ENCODE peak calls at places on chromosome 13, in four cellular contexts. One of them, this sample, is unnamed.

GRCh38 chr13:33761744-33762143 is 56.2 kb upstream of the RFC3 start:
- DNase-seq in WERI-Rb-1: no peak
- DNase-seq in CD8-positive, alpha-beta T cell: no peak
- DNase-seq in lung: no peak
- DNase-seq in this sample: peak

GRCh38 chr13:73683746-73684145 is 450.5 kb downstream of the KLF12 start:
- DNase-seq in WERI-Rb-1: no peak
- DNase-seq in CD8-positive, alpha-beta T cell: no peak
- DNase-seq in lung: no peak
- DNase-seq in this sample: no peak

GRCh38 chr13:110471833-110472162 is 89.7 kb downstream of the RAB20 start:
- DNase-seq in WERI-Rb-1: peak
- DNase-seq in CD8-positive, alpha-beta T cell: no peak
- DNase-seq in lung: peak
- DNase-seq in this sample: no peak

GRCh38 chr13:95296326-95296939 is 4.8 kb downstream of the ABCC4 start:
- DNase-seq in WERI-Rb-1: peak
- DNase-seq in CD8-positive, alpha-beta T cell: no peak
- DNase-seq in lung: peak
- DNase-seq in this sample: peak

GRCh38 chr13:95317037-95317989 is 16.1 kb upstream of the ABCC4 start:
- DNase-seq in WERI-Rb-1: no peak
- DNase-seq in CD8-positive, alpha-beta T cell: no peak
- DNase-seq in lung: no peak
- DNase-seq in this sample: no peak

GRCh38 chr13:113337556-113337955 is 26.4 kb downstream of the GRTP1 start:
- DNase-seq in WERI-Rb-1: no peak
- DNase-seq in CD8-positive, alpha-beta T cell: no peak
- DNase-seq in lung: no peak
- DNase-seq in this sample: no peak

GRCh38 chr13:31101511-31102170 is 60.1 kb downstream of the HSPH1 start:
- DNase-seq in WERI-Rb-1: no peak
- DNase-seq in CD8-positive, alpha-beta T cell: no peak
- DNase-seq in lung: no peak
- DNase-seq in this sample: no peak

GRCh38 chr13:21957833-21958232 is 287.0 kb downstream of the FGF9 start:
- DNase-seq in WERI-Rb-1: no peak
- DNase-seq in CD8-positive, alpha-beta T cell: no peak
- DNase-seq in lung: no peak
- DNase-seq in this sample: no peak

GRCh38 chr13:60679928-60680693 is 283.1 kb downstream of the TDRD3 start:
- DNase-seq in WERI-Rb-1: no peak
- DNase-seq in CD8-positive, alpha-beta T cell: no peak
- DNase-seq in lung: no peak
- DNase-seq in this sample: no peak

GRCh38 chr13:106466691-106467405 is 68.6 kb downstream of the EFNB2 start:
- DNase-seq in WERI-Rb-1: peak
- DNase-seq in CD8-positive, alpha-beta T cell: no peak
- DNase-seq in lung: no peak
- DNase-seq in this sample: no peak

GRCh38 chr13:97342936-97343335 is 91.0 kb upstream of the RAP2A start:
- DNase-seq in WERI-Rb-1: no peak
- DNase-seq in CD8-positive, alpha-beta T cell: no peak
- DNase-seq in lung: no peak
- DNase-seq in this sample: no peak

GRCh38 chr13:28530729-28531194 is 35.8 kb upstream of the FLT1 start:
- DNase-seq in WERI-Rb-1: no peak
- DNase-seq in CD8-positive, alpha-beta T cell: no peak
- DNase-seq in lung: no peak
- DNase-seq in this sample: no peak

GRCh38 chr13:66492479-66492878 is 737.7 kb downstream of the PCDH9 start:
- DNase-seq in WERI-Rb-1: peak
- DNase-seq in CD8-positive, alpha-beta T cell: no peak
- DNase-seq in lung: no peak
- DNase-seq in this sample: no peak

GRCh38 chr13:43783820-43784219 is 3.0 kb downstream of the ENOX1 start:
- DNase-seq in WERI-Rb-1: no peak
- DNase-seq in CD8-positive, alpha-beta T cell: no peak
- DNase-seq in lung: no peak
- DNase-seq in this sample: peak

GRCh38 chr13:112846411-112847115 is 122.5 kb upstream of the MCF2L start:
- DNase-seq in WERI-Rb-1: no peak
- DNase-seq in CD8-positive, alpha-beta T cell: no peak
- DNase-seq in lung: no peak
- DNase-seq in this sample: no peak

GRCh38 chr13:98206946-98207345 is 29.9 kb upstream of the RNF113B start:
- DNase-seq in WERI-Rb-1: no peak
- DNase-seq in CD8-positive, alpha-beta T cell: no peak
- DNase-seq in lung: no peak
- DNase-seq in this sample: no peak

GRCh38 chr13:107743983-107744382 is 471.4 kb downstream of the LIG4 start:
- DNase-seq in WERI-Rb-1: peak
- DNase-seq in CD8-positive, alpha-beta T cell: no peak
- DNase-seq in lung: no peak
- DNase-seq in this sample: no peak

GRCh38 chr13:107743100-107743499 is 472.2 kb downstream of the LIG4 start:
- DNase-seq in WERI-Rb-1: no peak
- DNase-seq in CD8-positive, alpha-beta T cell: no peak
- DNase-seq in lung: no peak
- DNase-seq in this sample: no peak

GRCh38 chr13:107742544-107742943 is 472.8 kb downstream of the LIG4 start:
- DNase-seq in WERI-Rb-1: peak
- DNase-seq in CD8-positive, alpha-beta T cell: no peak
- DNase-seq in lung: no peak
- DNase-seq in this sample: no peak

GRCh38 chr13:107743523-107743922 is 471.8 kb downstream of the LIG4 start:
- DNase-seq in WERI-Rb-1: no peak
- DNase-seq in CD8-positive, alpha-beta T cell: no peak
- DNase-seq in lung: no peak
- DNase-seq in this sample: no peak
- H3K4me3 ChIP-seq in WERI-Rb-1: no peak
- H3K4me3 ChIP-seq in CD8-positive, alpha-beta T cell: no peak
- H3K4me3 ChIP-seq in lung: no peak
- H3K4me3 ChIP-seq in this sample: no peak

DNA sequence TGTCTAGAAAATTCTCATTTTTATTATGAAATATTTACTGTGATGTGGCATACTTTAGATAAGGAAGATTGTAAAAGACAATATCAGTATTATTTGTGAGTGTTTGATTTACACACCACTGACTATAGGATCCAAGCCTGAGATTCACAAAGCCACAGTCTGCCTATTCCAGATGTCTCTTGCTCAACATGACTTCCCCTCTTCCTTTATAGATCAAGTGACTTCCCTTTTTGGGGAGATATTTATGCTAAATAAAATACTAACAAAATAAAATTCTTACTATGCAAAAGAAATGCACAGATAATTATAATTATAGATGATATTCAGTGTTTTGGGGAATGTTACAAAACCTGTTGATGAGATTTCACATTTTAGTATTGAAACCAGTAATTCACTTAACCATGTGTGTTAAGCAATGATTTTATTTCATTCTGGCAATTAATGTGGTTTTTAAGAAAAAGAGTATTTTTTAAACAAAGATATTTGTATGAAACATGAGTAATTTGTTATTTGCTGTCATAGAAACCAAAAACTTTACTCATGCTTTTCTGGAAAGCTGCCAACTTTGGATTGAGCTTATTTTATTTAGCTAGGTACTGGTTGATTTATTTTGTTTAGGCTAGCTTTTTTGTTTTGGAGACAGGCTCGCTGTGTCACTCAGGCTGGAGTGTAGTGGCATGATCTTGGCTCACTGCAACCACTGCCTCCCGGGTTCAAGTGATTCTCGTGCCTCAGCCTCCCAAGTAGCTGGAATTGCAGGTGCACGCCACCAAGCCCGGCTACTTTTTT is 13.7 kb upstream of the GPR183 start:
- DNase-seq in WERI-Rb-1: no peak
- DNase-seq in CD8-positive, alpha-beta T cell: no peak
- DNase-seq in lung: no peak
- DNase-seq in this sample: no peak
- H3K4me3 ChIP-seq in WERI-Rb-1: no peak
- H3K4me3 ChIP-seq in CD8-positive, alpha-beta T cell: no peak
- H3K4me3 ChIP-seq in lung: no peak
- H3K4me3 ChIP-seq in this sample: no peak

GRCh38 chr13:99698010-99698815 is 196.9 kb downstream of the TM9SF2 start:
- DNase-seq in WERI-Rb-1: no peak
- DNase-seq in CD8-positive, alpha-beta T cell: no peak
- DNase-seq in lung: no peak
- DNase-seq in this sample: no peak
- H3K4me3 ChIP-seq in WERI-Rb-1: no peak
- H3K4me3 ChIP-seq in CD8-positive, alpha-beta T cell: no peak
- H3K4me3 ChIP-seq in lung: no peak
- H3K4me3 ChIP-seq in this sample: no peak

GRCh38 chr13:35765387-35765786 is 288.9 kb upstream of the MAB21L1 start:
- DNase-seq in WERI-Rb-1: peak
- DNase-seq in CD8-positive, alpha-beta T cell: no peak
- DNase-seq in lung: no peak
- DNase-seq in this sample: no peak
- H3K4me3 ChIP-seq in WERI-Rb-1: peak
- H3K4me3 ChIP-seq in CD8-positive, alpha-beta T cell: no peak
- H3K4me3 ChIP-seq in lung: no peak
- H3K4me3 ChIP-seq in this sample: no peak

GRCh38 chr13:49495783-49496762 is at the start of gene PHF11:
- DNase-seq in WERI-Rb-1: no peak
- DNase-seq in CD8-positive, alpha-beta T cell: peak
- DNase-seq in lung: peak
- DNase-seq in this sample: peak

GRCh38 chr13:49499889-49500660 is 4.3 kb downstream of the PHF11 start:
- DNase-seq in WERI-Rb-1: no peak
- DNase-seq in CD8-positive, alpha-beta T cell: no peak
- DNase-seq in lung: no peak
- DNase-seq in this sample: no peak

GRCh38 chr13:49497272-49497671 is 1.5 kb downstream of the PHF11 start:
- DNase-seq in WERI-Rb-1: no peak
- DNase-seq in CD8-positive, alpha-beta T cell: no peak
- DNase-seq in lung: no peak
- DNase-seq in this sample: no peak

GRCh38 chr13:49498211-49498610 is 2.5 kb downstream of the PHF11 start:
- DNase-seq in WERI-Rb-1: no peak
- DNase-seq in CD8-positive, alpha-beta T cell: no peak
- DNase-seq in lung: no peak
- DNase-seq in this sample: no peak

DNA sequence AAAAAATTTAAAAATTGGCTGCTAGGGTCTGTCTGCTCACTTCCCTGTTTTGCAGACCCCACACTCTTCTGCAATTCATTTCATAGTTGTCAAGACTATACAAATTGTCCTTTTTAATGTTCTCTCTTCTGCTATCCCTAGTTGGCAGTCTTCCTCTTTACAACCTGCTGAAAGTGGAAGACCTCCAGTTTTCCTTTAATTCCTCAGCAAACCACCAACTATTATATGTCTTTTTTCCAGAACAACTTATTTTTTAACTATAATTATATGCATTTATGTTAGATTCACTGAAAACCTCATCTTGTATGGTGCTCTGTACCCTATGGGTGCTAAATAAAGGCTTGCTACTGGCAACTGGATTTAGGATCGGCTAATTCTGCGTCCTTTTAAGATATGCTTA is 1.1 kb upstream of the PHF11 start:
- DNase-seq in WERI-Rb-1: no peak
- DNase-seq in CD8-positive, alpha-beta T cell: no peak
- DNase-seq in lung: no peak
- DNase-seq in this sample: no peak
- H3K4me3 ChIP-seq in WERI-Rb-1: no peak
- H3K4me3 ChIP-seq in CD8-positive, alpha-beta T cell: no peak
- H3K4me3 ChIP-seq in lung: no peak
- H3K4me3 ChIP-seq in this sample: no peak

This sample was measured in Caco-2.